ENCODE peak calls at places on chromosomes 1 and 21, in nine cellular contexts. G is ovary, M is NB4, B is stomach, S is Calu3, I is HFFc6, P is breast epithelium, N is progenitor cell of endocrine pancreas, U is neural crest cell. J is an unnamed sample.

GRCh38 chr1:28058168-28058567 is 30.2 kb downstream of the EYA3 start:
- DNase-seq in G (no peak), M (no peak), B (no peak), S (no peak), I (no peak), P (no peak), N (no peak), U (no peak), J (no peak)

GRCh38 chr1:207868252-207868768 is 42.6 kb downstream of the CD34 start:
- DNase-seq in G (peak; percentile 75), M (peak; percentile 56), B (peak; percentile 78), S (peak; percentile 55), I (peak; percentile 69), P (peak; percentile 71), N (no peak), U (no peak), J (no peak)

GRCh38 chr1:155970531-155971167 is 7.7 kb downstream of the ARHGEF2 start:
- DNase-seq in G (peak; percentile 52), M (peak; percentile 95), B (peak; percentile 51), S (no peak), I (peak; percentile 69), P (no peak), N (no peak), U (no peak), J (no peak)

GRCh38 chr21:28272272-28272992 is 720.2 kb downstream of the LTN1 start:
- DNase-seq in G (no peak), M (no peak), B (no peak), S (no peak), I (no peak), P (no peak), N (no peak), U (no peak), J (no peak)

GRCh38 chr1:173122958-173123852 is 72.5 kb upstream of the TNFSF18 start:
- DNase-seq in G (peak; percentile 65), M (peak; percentile 90), B (peak; percentile 45), S (peak; percentile 55), I (peak; percentile 93), P (peak; percentile 80), N (no peak), U (no peak), J (peak; percentile 57)

GRCh38 chr1:29256395-29256794 is 20.1 kb downstream of the PTPRU start:
- DNase-seq in G (no peak), M (no peak), B (no peak), S (no peak), I (no peak), P (no peak), N (no peak), U (no peak), J (no peak)

GRCh38 chr1:58251415-58252073 is 295.0 kb downstream of the OMA1 start:
- DNase-seq in G (no peak), M (peak; percentile 36), B (no peak), S (peak; percentile 5), I (peak; percentile 13), P (no peak), N (no peak), U (peak; percentile 66), J (no peak)

GRCh38 chr1:85584923-85585322 is 4.4 kb downstream of the CCN1 start:
- DNase-seq in G (no peak), M (no peak), B (no peak), S (no peak), I (peak; percentile 57), P (no peak), N (no peak), U (no peak), J (no peak)

GRCh38 chr1:12031039-12031980 is 12.0 kb downstream of the MIIP start:
- DNase-seq in G (peak; percentile 59), M (peak; percentile 46), B (peak; percentile 37), S (peak; percentile 44), I (no peak), P (no peak), N (no peak), U (peak; percentile 23), J (no peak)

GRCh38 chr1:15411593-15412487 is 2.2 kb downstream of the EFHD2 start:
- DNase-seq in G (peak; percentile 36), M (peak; percentile 95), B (peak; percentile 65), S (no peak), I (peak; percentile 48), P (no peak), N (no peak), U (no peak), J (no peak)

GRCh38 chr1:9316080-9316444 is 23.4 kb downstream of the SPSB1 start:
- DNase-seq in G (no peak), M (no peak), B (no peak), S (no peak), I (no peak), P (no peak), N (no peak), U (no peak), J (no peak)

GRCh38 chr1:97379387-97380075 is 541.3 kb downstream of the DPYD start:
- DNase-seq in G (no peak), M (no peak), B (no peak), S (no peak), I (peak; percentile 74), P (no peak), N (no peak), U (no peak), J (no peak)

GRCh38 chr21:26136686-26137085 is 33.9 kb downstream of the APP start:
- DNase-seq in G (no peak), M (no peak), B (no peak), S (no peak), I (no peak), P (no peak), N (no peak), U (no peak), J (no peak)

GRCh38 chr1:184513966-184514365 is 127.1 kb downstream of the C1orf21 start:
- DNase-seq in G (no peak), M (no peak), B (no peak), S (peak; percentile 37), I (peak; percentile 57), P (no peak), N (no peak), U (no peak), J (no peak)

GRCh38 chr1:2528611-2528965 is 1.5 kb downstream of the HES5 start:
- DNase-seq in G (no peak), M (no peak), B (no peak), S (no peak), I (no peak), P (no peak), N (no peak), U (no peak), J (no peak)
- TF ChIP-seq CTCF in G (no peak), M (no peak), B (no peak), S (no peak), I (no peak), P (no peak), N (no peak), U (no peak), J (no peak)

GRCh38 chr1:60090662-60091061 is 17.1 kb upstream of the C1orf87 start:
- DNase-seq in G (no peak), M (no peak), B (no peak), S (no peak), I (no peak), P (no peak), N (no peak), U (no peak), J (no peak)

DNA sequence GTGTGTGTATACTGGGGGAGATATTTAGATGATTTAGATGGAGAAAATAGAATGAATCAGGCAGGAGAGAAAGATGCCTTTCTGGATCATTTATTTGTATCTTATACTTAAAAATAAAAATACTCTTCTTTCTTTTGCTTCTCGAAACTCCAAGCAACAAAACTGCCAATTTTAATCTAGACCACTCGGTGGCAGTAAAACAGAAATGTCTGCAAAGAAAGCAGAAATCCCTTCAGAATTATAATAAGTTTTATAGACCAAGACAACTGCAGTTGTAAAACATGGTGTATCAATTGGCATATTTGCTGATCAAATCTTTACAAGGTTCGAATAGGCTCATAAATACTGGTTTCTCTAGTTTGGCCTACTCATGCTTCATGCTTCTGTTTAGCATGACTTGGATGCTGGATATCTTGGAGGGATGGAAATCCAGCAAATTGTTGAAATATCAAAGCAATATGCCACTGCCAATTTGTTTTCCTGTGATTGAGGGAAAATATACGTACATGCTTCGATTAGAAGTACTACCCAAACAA is 15.1 kb upstream of the C1orf87 start:
- DNase-seq in G (no peak), M (no peak), B (no peak), S (no peak), I (no peak), P (no peak), N (no peak), U (no peak), J (no peak)
- TF ChIP-seq CTCF in G (no peak), M (no peak), B (no peak), S (no peak), I (peak; percentile 63), P (no peak), N (peak; percentile 35), U (peak; percentile 44), J (peak; percentile 45)

DNA sequence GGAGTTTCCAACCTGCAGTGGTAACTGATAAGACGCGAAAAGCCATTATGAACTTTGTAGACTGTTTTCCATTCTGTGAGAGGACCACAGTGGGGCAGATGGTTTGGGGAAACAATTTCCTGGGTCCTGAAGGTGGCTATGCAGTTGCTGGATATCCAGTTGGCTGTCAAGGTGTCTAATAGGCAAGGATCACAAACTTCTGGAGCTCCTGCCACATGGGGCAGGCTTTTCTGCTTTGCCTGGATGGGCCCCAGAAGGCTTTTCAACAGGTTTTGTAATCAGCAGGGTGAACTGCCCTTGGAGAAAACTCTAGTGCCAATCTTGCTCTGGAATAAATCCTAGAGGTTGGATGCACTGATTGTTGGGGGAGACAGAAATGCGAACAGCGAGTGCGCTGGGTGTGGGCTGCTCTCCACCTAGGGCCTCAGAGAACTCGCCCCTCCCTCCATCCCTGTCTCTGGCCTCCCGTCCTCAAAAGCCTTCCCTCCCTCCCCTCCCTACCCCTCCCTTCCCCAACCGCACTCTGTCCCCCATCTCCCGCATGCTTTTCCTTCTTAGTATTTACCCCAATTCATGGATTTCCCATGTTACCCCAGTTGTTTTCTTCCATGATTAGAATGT is 210.3 kb upstream of the USP24 start:
- DNase-seq in G (no peak), M (no peak), B (no peak), S (no peak), I (no peak), P (no peak), N (no peak), U (no peak), J (no peak)
- TF ChIP-seq CTCF in G (no peak), M (no peak), B (no peak), S (no peak), I (no peak), P (no peak), N (no peak), U (no peak), J (peak; percentile 3)

GRCh38 chr1:51328279-51328678 is 2.1 kb downstream of the TTC39A start:
- DNase-seq in G (no peak), M (no peak), B (no peak), S (no peak), I (peak; percentile 22), P (no peak), N (no peak), U (no peak), J (no peak)
- TF ChIP-seq CTCF in G (no peak), M (no peak), B (no peak), S (no peak), I (no peak), P (no peak), N (no peak), U (no peak), J (no peak)

GRCh38 chr1:93813076-93813475 is 65.9 kb downstream of the DNTTIP2 start:
- DNase-seq in G (no peak), M (no peak), B (no peak), S (no peak), I (no peak), P (no peak), N (no peak), U (no peak), J (no peak)
- TF ChIP-seq CTCF in G (no peak), M (no peak), B (no peak), S (no peak), I (peak; percentile 41), P (no peak), N (peak; percentile 15), U (no peak), J (peak; percentile 5)

J was measured in astrocyte of the cerebellum.